ENCODE peak calls at places on chromosomes 16 and 17, in six cellular contexts. One of them, this sample, is unnamed.

GRCh38 chr16:88309905-88310259 is 72.9 kb upstream of the ZNF469 start:
- DNase-seq in K562: no peak
- DNase-seq in SK-N-SH: peak; percentile 73
- DNase-seq in H1: no peak
- DNase-seq in Panc1: no peak
- DNase-seq in HCT116: no peak
- DNase-seq in this sample: no peak

GRCh38 chr17:27495460-27495859 is 39.2 kb downstream of the KSR1 start:
- DNase-seq in H1: no peak
- DNase-seq in SK-N-SH: no peak
- DNase-seq in HCT116: no peak
- DNase-seq in Panc1: no peak
- DNase-seq in K562: no peak
- DNase-seq in this sample: no peak

GRCh38 chr17:207775-208174 is 26.3 kb upstream of the DOC2B start:
- DNase-seq in K562: no peak
- DNase-seq in H1: no peak
- DNase-seq in Panc1: no peak
- DNase-seq in HCT116: no peak
- DNase-seq in SK-N-SH: no peak
- DNase-seq in this sample: no peak

GRCh38 chr16:11383481-11384183 is 38.4 kb downstream of the RMI2 start:
- DNase-seq in K562: no peak
- DNase-seq in SK-N-SH: no peak
- DNase-seq in H1: no peak
- DNase-seq in Panc1: no peak
- DNase-seq in HCT116: no peak
- DNase-seq in this sample: no peak

GRCh38 chr16:11359370-11359769 is 14.1 kb downstream of the RMI2 start:
- DNase-seq in SK-N-SH: no peak
- DNase-seq in Panc1: no peak
- DNase-seq in H1: no peak
- DNase-seq in HCT116: peak; percentile 12
- DNase-seq in K562: no peak
- DNase-seq in this sample: no peak

GRCh38 chr17:13067629-13068303 is 49.9 kb upstream of the ELAC2 start:
- DNase-seq in HCT116: no peak
- DNase-seq in Panc1: no peak
- DNase-seq in H1: no peak
- DNase-seq in SK-N-SH: no peak
- DNase-seq in K562: no peak
- DNase-seq in this sample: no peak

GRCh38 chr17:75110307-75110937 is 653 bp downstream of the ARMC7 start:
- DNase-seq in K562: no peak
- DNase-seq in HCT116: no peak
- DNase-seq in SK-N-SH: no peak
- DNase-seq in Panc1: no peak
- DNase-seq in H1: peak; percentile 77
- DNase-seq in this sample: no peak

GRCh38 chr16:27252206-27252585 is 16.4 kb downstream of the NSMCE1 start:
- DNase-seq in HCT116: no peak
- DNase-seq in SK-N-SH: no peak
- DNase-seq in K562: no peak
- DNase-seq in Panc1: no peak
- DNase-seq in H1: no peak
- DNase-seq in this sample: no peak

GRCh38 chr17:15388356-15389046 is 47.1 kb upstream of the TEKT3 start:
- DNase-seq in H1: no peak
- DNase-seq in K562: no peak
- DNase-seq in Panc1: no peak
- DNase-seq in HCT116: no peak
- DNase-seq in SK-N-SH: no peak
- DNase-seq in this sample: no peak

GRCh38 chr16:16996830-16997229 is 473.9 kb downstream of the XYLT1 start:
- DNase-seq in HCT116: no peak
- DNase-seq in Panc1: no peak
- DNase-seq in K562: no peak
- DNase-seq in H1: no peak
- DNase-seq in SK-N-SH: no peak
- DNase-seq in this sample: no peak

GRCh38 chr16:20064520-20064919 is 9.2 kb downstream of the GPR139 start:
- DNase-seq in K562: no peak
- DNase-seq in SK-N-SH: no peak
- DNase-seq in Panc1: no peak
- DNase-seq in H1: no peak
- DNase-seq in HCT116: no peak
- DNase-seq in this sample: no peak

GRCh38 chr17:66807182-66807581 is 27.7 kb upstream of the CACNG5 start:
- DNase-seq in H1: no peak
- DNase-seq in SK-N-SH: no peak
- DNase-seq in K562: no peak
- DNase-seq in Panc1: no peak
- DNase-seq in HCT116: no peak
- DNase-seq in this sample: no peak

GRCh38 chr16:89973654-89974335 is 25.2 kb downstream of the DEF8 start:
- DNase-seq in H1: no peak
- DNase-seq in K562: no peak
- DNase-seq in SK-N-SH: no peak
- DNase-seq in Panc1: no peak
- DNase-seq in HCT116: no peak
- DNase-seq in this sample: no peak

GRCh38 chr16:80100846-80101451 is 439.8 kb upstream of the DYNLRB2 start:
- DNase-seq in K562: no peak
- DNase-seq in H1: no peak
- DNase-seq in Panc1: no peak
- DNase-seq in HCT116: no peak
- DNase-seq in SK-N-SH: no peak
- DNase-seq in this sample: no peak

GRCh38 chr17:58335779-58336455 is 7.3 kb upstream of the TSPOAP1 start:
- DNase-seq in H1: no peak
- DNase-seq in HCT116: no peak
- DNase-seq in K562: peak; percentile 76
- DNase-seq in SK-N-SH: peak; percentile 78
- DNase-seq in Panc1: no peak
- DNase-seq in this sample: peak; percentile 76

GRCh38 chr16:24699151-24699723 is 30.2 kb upstream of the TNRC6A start:
- DNase-seq in SK-N-SH: no peak
- DNase-seq in H1: no peak
- DNase-seq in Panc1: no peak
- DNase-seq in HCT116: no peak
- DNase-seq in K562: no peak
- DNase-seq in this sample: no peak

GRCh38 chr17:81403671-81404534 is 8.6 kb downstream of the BAHCC1 start:
- DNase-seq in K562: no peak
- DNase-seq in Panc1: no peak
- DNase-seq in SK-N-SH: peak; percentile 73
- DNase-seq in HCT116: no peak
- DNase-seq in H1: no peak
- DNase-seq in this sample: no peak

GRCh38 chr17:32943206-32943605 is 15.3 kb downstream of the TMEM98 start:
- DNase-seq in H1: no peak
- DNase-seq in Panc1: no peak
- DNase-seq in SK-N-SH: no peak
- DNase-seq in K562: no peak
- DNase-seq in HCT116: no peak
- DNase-seq in this sample: no peak

GRCh38 chr17:65364408-65364807 is 197.0 kb downstream of the AXIN2 start:
- DNase-seq in H1: no peak
- DNase-seq in K562: no peak
- DNase-seq in HCT116: no peak
- DNase-seq in SK-N-SH: no peak
- DNase-seq in Panc1: no peak
- DNase-seq in this sample: no peak

GRCh38 chr17:50218771-50219315 is 17.4 kb upstream of the COL1A1 start:
- DNase-seq in K562: no peak
- DNase-seq in SK-N-SH: no peak
- DNase-seq in HCT116: peak; percentile 49
- DNase-seq in H1: no peak
- DNase-seq in Panc1: no peak
- DNase-seq in this sample: no peak

GRCh38 chr16:53775821-53776431 is 72.0 kb downstream of the FTO start:
- DNase-seq in Panc1: no peak
- DNase-seq in HCT116: no peak
- DNase-seq in K562: no peak
- DNase-seq in SK-N-SH: no peak
- DNase-seq in H1: no peak
- DNase-seq in this sample: no peak

GRCh38 chr16:81143921-81144471 is 47.8 kb upstream of the GCSH start:
- DNase-seq in HCT116: peak; percentile 84
- DNase-seq in Panc1: no peak
- DNase-seq in SK-N-SH: no peak
- DNase-seq in H1: no peak
- DNase-seq in K562: no peak
- DNase-seq in this sample: no peak

GRCh38 chr16:79163666-79164377 is 436.7 kb downstream of the MAF start:
- DNase-seq in Panc1: no peak
- DNase-seq in H1: no peak
- DNase-seq in HCT116: no peak
- DNase-seq in K562: no peak
- DNase-seq in SK-N-SH: no peak
- DNase-seq in this sample: no peak

GRCh38 chr17:5418858-5419355 is 555 bp downstream of the NUP88 start:
- DNase-seq in SK-N-SH: no peak
- DNase-seq in K562: no peak
- DNase-seq in H1: no peak
- DNase-seq in HCT116: no peak
- DNase-seq in Panc1: no peak
- DNase-seq in this sample: peak; percentile 84

GRCh38 chr17:64187093-64187895 is 57.4 kb upstream of the ERN1 start:
- DNase-seq in Panc1: no peak
- DNase-seq in SK-N-SH: no peak
- DNase-seq in HCT116: no peak
- DNase-seq in H1: no peak
- DNase-seq in K562: no peak
- DNase-seq in this sample: no peak

GRCh38 chr17:2867441-2868424 is 71.5 kb downstream of the RAP1GAP2 start:
- DNase-seq in K562: no peak
- DNase-seq in Panc1: no peak
- DNase-seq in SK-N-SH: no peak
- DNase-seq in H1: peak; percentile 67
- DNase-seq in HCT116: no peak
- DNase-seq in this sample: no peak

GRCh38 chr16:84726670-84727467 is 27.1 kb downstream of the USP10 start:
- DNase-seq in H1: peak; percentile 47
- DNase-seq in Panc1: no peak
- DNase-seq in SK-N-SH: no peak
- DNase-seq in HCT116: no peak
- DNase-seq in K562: no peak
- DNase-seq in this sample: peak; percentile 72

DNA sequence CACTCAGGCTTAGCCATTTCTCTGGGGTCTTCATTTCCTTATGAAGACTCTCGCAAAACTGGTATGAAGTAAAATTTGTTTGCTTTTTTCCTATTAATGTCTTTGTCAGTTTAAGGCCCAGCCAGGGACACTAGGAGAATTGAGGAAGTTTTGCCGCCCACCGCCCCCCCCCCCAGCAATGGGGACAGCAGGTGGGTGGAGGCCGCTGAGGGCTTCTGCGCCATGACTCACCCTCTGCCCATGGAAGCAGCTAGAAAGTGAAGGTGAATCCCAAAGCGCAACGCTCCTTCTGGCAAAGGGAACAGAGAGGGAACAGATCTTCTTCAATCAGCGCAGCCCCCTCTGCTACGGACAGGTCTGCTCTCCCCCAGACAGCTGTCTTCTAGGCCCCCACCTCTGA is 49.7 kb downstream of the MARF1 start:
- DNase-seq in HCT116: no peak
- DNase-seq in SK-N-SH: no peak
- DNase-seq in H1: no peak
- DNase-seq in K562: peak; percentile 37
- DNase-seq in Panc1: no peak
- DNase-seq in this sample: no peak
- TF ChIP-seq SIN3A in HCT116: no peak
- TF ChIP-seq SIN3A in SK-N-SH: no peak
- TF ChIP-seq SIN3A in H1: no peak
- TF ChIP-seq SIN3A in K562: no peak
- TF ChIP-seq SIN3A in Panc1: no peak
- TF ChIP-seq SIN3A in this sample: no peak

GRCh38 chr17:79478051-79478461 is 132.8 kb downstream of the RBFOX3 start:
- DNase-seq in HCT116: no peak
- DNase-seq in K562: peak; percentile 29
- DNase-seq in Panc1: no peak
- DNase-seq in SK-N-SH: no peak
- DNase-seq in H1: no peak
- DNase-seq in this sample: no peak
- TF ChIP-seq SIN3A in HCT116: no peak
- TF ChIP-seq SIN3A in K562: no peak
- TF ChIP-seq SIN3A in Panc1: no peak
- TF ChIP-seq SIN3A in SK-N-SH: no peak
- TF ChIP-seq SIN3A in H1: no peak
- TF ChIP-seq SIN3A in this sample: no peak

DNA sequence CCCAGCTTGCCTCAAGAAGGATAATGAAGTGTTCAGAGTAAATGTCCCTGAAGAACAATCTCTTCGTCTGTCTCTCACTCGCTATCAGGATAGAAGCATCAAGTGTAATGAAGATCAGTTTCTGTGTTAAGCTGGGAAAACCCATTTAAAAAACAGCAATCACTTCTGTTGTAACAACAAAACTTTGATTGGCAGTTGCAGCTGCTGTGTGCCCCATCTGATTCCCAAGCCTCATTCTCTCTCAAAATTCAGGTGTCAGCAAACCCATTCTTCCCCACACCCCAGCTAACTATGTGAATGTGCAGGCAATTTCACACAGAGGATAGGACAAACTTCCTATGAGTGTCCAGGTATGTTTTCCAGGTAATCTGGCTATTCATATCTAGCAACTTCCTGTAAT is 2.4 kb upstream of the HNF1B start:
- DNase-seq in HCT116: no peak
- DNase-seq in H1: no peak
- DNase-seq in K562: no peak
- DNase-seq in SK-N-SH: no peak
- DNase-seq in Panc1: no peak
- DNase-seq in this sample: no peak
- TF ChIP-seq SIN3A in HCT116: no peak
- TF ChIP-seq SIN3A in H1: no peak
- TF ChIP-seq SIN3A in K562: no peak
- TF ChIP-seq SIN3A in SK-N-SH: no peak
- TF ChIP-seq SIN3A in Panc1: no peak
- TF ChIP-seq SIN3A in this sample: no peak

GRCh38 chr16:57823836-57824235 is 21.5 kb upstream of the KIFC3 start:
- DNase-seq in K562: no peak
- DNase-seq in SK-N-SH: no peak
- DNase-seq in Panc1: no peak
- DNase-seq in H1: no peak
- DNase-seq in HCT116: no peak
- DNase-seq in this sample: no peak

GRCh38 chr16:57822018-57822553 is 19.8 kb upstream of the KIFC3 start:
- DNase-seq in SK-N-SH: no peak
- DNase-seq in H1: no peak
- DNase-seq in K562: no peak
- DNase-seq in Panc1: no peak
- DNase-seq in HCT116: no peak
- DNase-seq in this sample: no peak

GRCh38 chr16:57818377-57819055 is 16.2 kb upstream of the KIFC3 start:
- DNase-seq in HCT116: no peak
- DNase-seq in K562: no peak
- DNase-seq in H1: no peak
- DNase-seq in Panc1: no peak
- DNase-seq in SK-N-SH: no peak
- DNase-seq in this sample: no peak

GRCh38 chr16:57822861-57823260 is 20.6 kb upstream of the KIFC3 start:
- DNase-seq in K562: no peak
- DNase-seq in SK-N-SH: no peak
- DNase-seq in H1: no peak
- DNase-seq in HCT116: no peak
- DNase-seq in Panc1: no peak
- DNase-seq in this sample: no peak

GRCh38 chr16:57821149-57821971 is 19.1 kb upstream of the KIFC3 start:
- DNase-seq in SK-N-SH: no peak
- DNase-seq in HCT116: no peak
- DNase-seq in H1: no peak
- DNase-seq in Panc1: no peak
- DNase-seq in K562: no peak
- DNase-seq in this sample: no peak
- TF ChIP-seq SIN3A in SK-N-SH: no peak
- TF ChIP-seq SIN3A in HCT116: no peak
- TF ChIP-seq SIN3A in H1: no peak
- TF ChIP-seq SIN3A in Panc1: no peak
- TF ChIP-seq SIN3A in K562: no peak
- TF ChIP-seq SIN3A in this sample: no peak

This sample was measured in GM12878.